ENCODE peak calls at places on chromosomes 11 and 22, in five cellular contexts. W is HCT116, T is spleen, R is endothelial cell of umbilical vein, M is sigmoid colon. L is an unnamed sample.

GRCh38 chr11:128361451-128362020 is 225.8 kb downstream of the ETS1 start:
- DNase-seq in W (no peak), T (no peak), R (peak), M (no peak), L (no peak)

GRCh38 chr11:113992459-113993105 is 17.7 kb downstream of the HTR3A start:
- DNase-seq in W (no peak), T (peak), R (no peak), M (no peak), L (peak)

GRCh38 chr11:72631806-72632731 is 42.2 kb downstream of the PDE2A start:
- DNase-seq in W (no peak), T (peak), R (peak), M (peak), L (no peak)

GRCh38 chr11:72364754-72365153 is 69.6 kb downstream of the CLPB start:
- DNase-seq in W (no peak), T (no peak), R (no peak), M (no peak), L (no peak)

GRCh38 chr11:67024410-67024809 is 1.5 kb downstream of the SYT12 start:
- DNase-seq in W (no peak), T (no peak), R (no peak), M (no peak), L (no peak)

GRCh38 chr11:120512727-120513435 is 1.3 kb downstream of the GRIK4 start:
- DNase-seq in W (no peak), T (peak), R (no peak), M (no peak), L (no peak)

GRCh38 chr11:34148504-34149165 is 43.2 kb downstream of the NAT10 start:
- DNase-seq in W (no peak), T (no peak), R (no peak), M (peak), L (no peak)

GRCh38 chr22:46338636-46339035 is 3.1 kb downstream of the TRMU start:
- DNase-seq in W (no peak), T (peak), R (no peak), M (no peak), L (no peak)

GRCh38 chr11:33976351-33977199 is 75.0 kb upstream of the CAPRIN1 start:
- DNase-seq in W (no peak), T (no peak), R (no peak), M (no peak), L (no peak)

GRCh38 chr11:89436071-89436470 is 55.1 kb downstream of the NOX4 start:
- DNase-seq in W (no peak), T (no peak), R (peak), M (no peak), L (no peak)

GRCh38 chr11:1864831-1865665 is 12.2 kb downstream of the LSP1 start:
- DNase-seq in W (no peak), T (peak), R (no peak), M (no peak), L (no peak)

GRCh38 chr11:1866226-1866625 is 13.3 kb downstream of the LSP1 start:
- DNase-seq in W (no peak), T (peak), R (no peak), M (no peak), L (no peak)

GRCh38 chr11:1862588-1863351 is 9.9 kb downstream of the LSP1 start:
- DNase-seq in W (peak), T (peak), R (no peak), M (no peak), L (no peak)

GRCh38 chr11:1863352-1864215 is 10.7 kb downstream of the LSP1 start:
- DNase-seq in W (peak), T (peak), R (peak), M (peak), L (peak)

GRCh38 chr11:1864216-1864615 is 11.3 kb downstream of the LSP1 start:
- DNase-seq in W (no peak), T (peak), R (no peak), M (no peak), L (no peak)
- H3K4me3 ChIP-seq in W (no peak), T (peak), R (no peak), M (peak), L (no peak)

GRCh38 chr11:21552910-21553309 is 640.0 kb upstream of the ANO5 start:
- DNase-seq in W (no peak), T (no peak), R (no peak), M (no peak), L (no peak)
- TF ChIP-seq POLR2AphosphoS5 in W (no peak), T (no peak), R (no peak), M (no peak), L (no peak)

GRCh38 chr22:37301144-37301820 is 19.0 kb downstream of the CYTH4 start:
- DNase-seq in W (no peak), T (no peak), R (no peak), M (no peak), L (no peak)

GRCh38 chr22:37302617-37303555 is 20.6 kb downstream of the CYTH4 start:
- DNase-seq in W (no peak), T (no peak), R (no peak), M (no peak), L (no peak)

GRCh38 chr22:37304595-37305343 is 22.5 kb downstream of the CYTH4 start:
- DNase-seq in W (no peak), T (no peak), R (peak), M (no peak), L (peak)

GRCh38 chr22:37305873-37306272 is 23.6 kb downstream of the CYTH4 start:
- DNase-seq in W (no peak), T (no peak), R (no peak), M (no peak), L (no peak)

DNA sequence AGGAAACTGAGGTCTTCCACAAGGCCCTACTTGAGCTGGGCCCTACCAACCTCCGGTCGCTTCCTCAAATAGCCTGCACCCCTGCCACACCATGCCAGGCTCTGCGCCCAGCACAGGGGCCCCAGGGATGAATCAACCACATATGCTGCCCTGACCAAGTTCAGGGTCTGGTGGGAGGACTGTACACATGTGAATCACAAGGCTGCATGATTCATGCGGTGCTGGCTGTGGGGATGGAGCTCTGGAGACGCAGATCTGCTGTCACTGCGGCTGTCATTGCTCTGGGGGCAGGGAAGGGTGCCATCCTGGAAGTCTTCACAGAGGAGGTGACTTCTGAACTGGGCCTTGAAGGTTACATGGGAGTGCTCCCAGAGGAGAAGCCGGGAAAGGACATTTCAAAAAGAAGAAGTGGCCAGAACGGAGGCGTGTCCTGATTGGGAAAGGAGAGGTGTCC is 21.5 kb downstream of the CYTH4 start:
- DNase-seq in W (peak), T (no peak), R (peak), M (no peak), L (no peak)
- H3K27ac ChIP-seq in W (peak), T (peak), R (peak), M (no peak), L (no peak)

DNA sequence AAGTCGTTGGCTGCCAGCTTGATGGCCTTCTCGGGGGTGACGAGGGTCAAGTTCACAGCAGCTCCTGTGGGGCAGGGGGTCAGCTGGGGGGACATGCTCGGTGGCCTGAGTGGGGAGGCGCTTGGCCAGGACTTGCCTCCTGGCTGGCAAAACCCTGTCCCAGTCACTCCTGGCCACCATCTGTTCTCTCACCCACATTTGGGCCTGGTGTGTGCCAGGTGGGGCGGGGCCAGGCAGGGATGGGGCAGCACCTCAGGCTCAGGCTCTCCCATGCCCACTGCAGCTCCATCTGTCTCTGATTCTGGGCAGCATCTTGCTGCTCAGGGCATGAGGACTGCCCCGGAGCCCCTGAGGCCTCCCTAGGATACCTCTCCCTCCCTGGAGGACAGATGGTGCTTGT is 3.7 kb upstream of the CEND1 start:
- DNase-seq in W (no peak), T (no peak), R (no peak), M (no peak), L (no peak)
- H3K4me3 ChIP-seq in W (no peak), T (no peak), R (no peak), M (no peak), L (no peak)

DNA sequence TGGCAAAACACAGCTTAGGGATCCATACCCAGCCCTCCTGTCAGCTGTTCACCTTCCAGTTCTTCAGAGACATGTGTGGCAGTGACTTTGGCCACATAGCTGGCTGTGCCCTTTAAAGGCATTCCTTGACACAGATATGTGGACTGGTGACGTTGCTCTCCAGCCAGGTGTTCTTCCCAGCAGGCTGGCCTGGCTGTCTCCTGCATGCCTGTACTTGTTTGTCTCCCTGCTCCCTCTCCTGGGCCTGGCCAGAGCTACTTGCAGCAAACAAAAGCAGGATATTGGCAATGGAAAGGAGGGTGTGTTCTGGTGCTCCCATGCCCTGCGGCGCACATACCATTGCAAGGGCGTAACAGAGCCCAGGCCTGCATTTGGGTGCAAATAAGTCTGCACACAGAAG is 38.3 kb downstream of the PIK3IP1 start:
- DNase-seq in W (no peak), T (no peak), R (peak), M (peak), L (peak)
- TF ChIP-seq POLR2AphosphoS5 in W (no peak), T (no peak), R (no peak), M (no peak), L (no peak)